ENCODE peak calls at places on chromosomes 3 and 15, in four cellular contexts. A is cardiac muscle cell, H is RWPE2, K is K562. F is an unnamed sample.

GRCh38 chr3:99505646-99506269 is 132.6 kb upstream of the COL8A1 start:
- DNase-seq in A (peak), H (no peak), K (no peak), F (peak)

GRCh38 chr15:60935130-60935529 is 294.0 kb downstream of the RORA start:
- DNase-seq in A (no peak), H (no peak), K (no peak), F (no peak)

GRCh38 chr3:65854606-65855304 is 184.0 kb downstream of the MAGI1 start:
- DNase-seq in A (no peak), H (no peak), K (no peak), F (no peak)

GRCh38 chr3:70933105-70933810 is 620.8 kb upstream of the MDFIC2 start:
- DNase-seq in A (no peak), H (no peak), K (no peak), F (no peak)

GRCh38 chr3:188400494-188401243 is 246.7 kb downstream of the LPP start:
- DNase-seq in A (no peak), H (no peak), K (no peak), F (no peak)

GRCh38 chr15:66603301-66604179 is 37.7 kb upstream of the LCTL start:
- DNase-seq in A (peak), H (no peak), K (peak), F (no peak)

GRCh38 chr15:62495670-62496328 is 330.7 kb upstream of the C2CD4B start:
- DNase-seq in A (peak), H (no peak), K (no peak), F (peak)

GRCh38 chr15:91537868-91538267 is 315.6 kb upstream of the SLCO3A1 start:
- DNase-seq in A (no peak), H (no peak), K (no peak), F (no peak)

GRCh38 chr3:195859061-195859845 is 47.5 kb upstream of the MUC4 start:
- DNase-seq in A (peak), H (no peak), K (peak), F (peak)

GRCh38 chr15:91710072-91710471 is 143.4 kb upstream of the SLCO3A1 start:
- DNase-seq in A (no peak), H (no peak), K (no peak), F (no peak)

GRCh38 chr3:175398676-175399075 is 539.5 kb downstream of the NAALADL2 start:
- DNase-seq in A (peak), H (no peak), K (no peak), F (no peak)

GRCh38 chr15:85124173-85124572 is 142.5 kb downstream of the PDE8A start:
- DNase-seq in A (no peak), H (no peak), K (no peak), F (no peak)

GRCh38 chr3:50201573-50202315 is 3.3 kb upstream of the SLC38A3 start:
- DNase-seq in A (no peak), H (peak), K (no peak), F (no peak)

GRCh38 chr3:72279631-72280041 is 494.7 kb upstream of the PROK2 start:
- DNase-seq in A (no peak), H (no peak), K (no peak), F (no peak)

GRCh38 chr3:24521306-24522154 is 26.9 kb upstream of the THRB start:
- DNase-seq in A (peak), H (peak), K (peak), F (no peak)

GRCh38 chr3:82157952-82158351 is 396.5 kb upstream of the GBE1 start:
- DNase-seq in A (peak), H (peak), K (no peak), F (no peak)

GRCh38 chr3:81485444-81485865 is 276.0 kb downstream of the GBE1 start:
- DNase-seq in A (peak), H (no peak), K (no peak), F (peak)

GRCh38 chr3:141246224-141246957 is 14.8 kb downstream of the PXYLP1 start:
- DNase-seq in A (no peak), H (no peak), K (no peak), F (no peak)

GRCh38 chr3:56693750-56694149 is 10.7 kb upstream of the TASOR start:
- DNase-seq in A (peak), H (no peak), K (no peak), F (peak)

GRCh38 chr15:47987908-47988532 is 132.8 kb upstream of the SLC24A5 start:
- DNase-seq in A (peak), H (no peak), K (no peak), F (no peak)

GRCh38 chr15:70851889-70852288 is 2.1 kb downstream of the LARP6 start:
- DNase-seq in A (no peak), H (no peak), K (no peak), F (peak)

GRCh38 chr15:70853270-70853854 is 595 bp downstream of the LARP6 start:
- DNase-seq in A (peak), H (no peak), K (no peak), F (no peak)

GRCh38 chr15:70853855-70854668 is at the start of gene LARP6:
- DNase-seq in A (peak), H (no peak), K (peak), F (no peak)

GRCh38 chr15:70854669-70854976 is 666 bp upstream of the LARP6 start:
- DNase-seq in A (peak), H (no peak), K (no peak), F (no peak)

GRCh38 chr15:70852501-70853269 is 1.3 kb downstream of the LARP6 start:
- DNase-seq in A (peak), H (no peak), K (no peak), F (no peak)
- H3K4me3 ChIP-seq in A (peak), H (peak), K (no peak), F (peak)

GRCh38 chr3:17047904-17048303 is 163.1 kb downstream of the PLCL2 start:
- DNase-seq in A (no peak), H (no peak), K (no peak), F (no peak)
- H3K27ac ChIP-seq in A (no peak), H (no peak), K (no peak), F (no peak)

GRCh38 chr15:100372695-100373036 is 30.9 kb upstream of the ADAMTS17 start:
- DNase-seq in A (no peak), H (no peak), K (no peak), F (no peak)
- H3K4me3 ChIP-seq in A (no peak), H (peak), K (no peak), F (peak)

GRCh38 chr3:197151562-197151961 is 121.9 kb upstream of the MELTF start:
- DNase-seq in A (peak), H (no peak), K (peak), F (no peak)

GRCh38 chr3:197144188-197144587 is 114.6 kb upstream of the MELTF start:
- DNase-seq in A (no peak), H (no peak), K (no peak), F (no peak)

GRCh38 chr3:197155039-197155438 is 125.4 kb upstream of the MELTF start:
- DNase-seq in A (no peak), H (no peak), K (no peak), F (no peak)

GRCh38 chr3:197149528-197149927 is 119.9 kb upstream of the MELTF start:
- DNase-seq in A (peak), H (no peak), K (no peak), F (no peak)
- H3K27ac ChIP-seq in A (no peak), H (no peak), K (no peak), F (no peak)

GRCh38 chr3:47409284-47409683 is 28.5 kb downstream of the PTPN23 start:
- DNase-seq in A (no peak), H (peak), K (no peak), F (no peak)

GRCh38 chr3:47407896-47408838 is 27.3 kb downstream of the PTPN23 start:
- DNase-seq in A (no peak), H (no peak), K (no peak), F (no peak)

GRCh38 chr3:47410417-47410720 is 29.5 kb downstream of the PTPN23 start:
- DNase-seq in A (no peak), H (no peak), K (no peak), F (no peak)

GRCh38 chr3:47409688-47410416 is 29.0 kb downstream of the PTPN23 start:
- DNase-seq in A (no peak), H (no peak), K (no peak), F (no peak)

DNA sequence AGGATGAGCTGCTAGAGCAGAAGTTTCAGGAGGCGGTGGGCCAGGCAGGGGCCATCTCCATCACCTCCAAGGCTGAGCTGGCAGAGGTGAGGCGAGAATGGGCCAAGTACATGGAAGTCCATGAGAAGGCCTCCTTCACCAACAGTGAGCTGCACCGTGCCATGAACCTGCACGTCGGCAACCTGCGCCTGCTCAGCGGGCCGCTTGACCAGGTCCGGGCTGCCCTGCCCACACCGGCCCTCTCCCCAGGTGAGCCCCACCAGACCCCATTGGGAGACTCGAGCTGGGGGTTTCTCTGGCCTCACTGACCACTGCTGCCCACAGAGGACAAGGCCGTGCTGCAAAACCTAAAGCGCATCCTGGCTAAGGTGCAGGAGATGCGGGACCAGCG is 28.0 kb downstream of the PTPN23 start:
- DNase-seq in A (no peak), H (peak), K (no peak), F (no peak)
- H3K4me3 ChIP-seq in A (no peak), H (no peak), K (no peak), F (no peak)

GRCh38 chr3:178602864-178603263 is 66.6 kb downstream of the KCNMB2 start:
- DNase-seq in A (no peak), H (no peak), K (no peak), F (no peak)

GRCh38 chr3:178603735-178604134 is 67.5 kb downstream of the KCNMB2 start:
- DNase-seq in A (no peak), H (no peak), K (no peak), F (no peak)
- H3K27ac ChIP-seq in A (no peak), H (no peak), K (no peak), F (no peak)

DNA sequence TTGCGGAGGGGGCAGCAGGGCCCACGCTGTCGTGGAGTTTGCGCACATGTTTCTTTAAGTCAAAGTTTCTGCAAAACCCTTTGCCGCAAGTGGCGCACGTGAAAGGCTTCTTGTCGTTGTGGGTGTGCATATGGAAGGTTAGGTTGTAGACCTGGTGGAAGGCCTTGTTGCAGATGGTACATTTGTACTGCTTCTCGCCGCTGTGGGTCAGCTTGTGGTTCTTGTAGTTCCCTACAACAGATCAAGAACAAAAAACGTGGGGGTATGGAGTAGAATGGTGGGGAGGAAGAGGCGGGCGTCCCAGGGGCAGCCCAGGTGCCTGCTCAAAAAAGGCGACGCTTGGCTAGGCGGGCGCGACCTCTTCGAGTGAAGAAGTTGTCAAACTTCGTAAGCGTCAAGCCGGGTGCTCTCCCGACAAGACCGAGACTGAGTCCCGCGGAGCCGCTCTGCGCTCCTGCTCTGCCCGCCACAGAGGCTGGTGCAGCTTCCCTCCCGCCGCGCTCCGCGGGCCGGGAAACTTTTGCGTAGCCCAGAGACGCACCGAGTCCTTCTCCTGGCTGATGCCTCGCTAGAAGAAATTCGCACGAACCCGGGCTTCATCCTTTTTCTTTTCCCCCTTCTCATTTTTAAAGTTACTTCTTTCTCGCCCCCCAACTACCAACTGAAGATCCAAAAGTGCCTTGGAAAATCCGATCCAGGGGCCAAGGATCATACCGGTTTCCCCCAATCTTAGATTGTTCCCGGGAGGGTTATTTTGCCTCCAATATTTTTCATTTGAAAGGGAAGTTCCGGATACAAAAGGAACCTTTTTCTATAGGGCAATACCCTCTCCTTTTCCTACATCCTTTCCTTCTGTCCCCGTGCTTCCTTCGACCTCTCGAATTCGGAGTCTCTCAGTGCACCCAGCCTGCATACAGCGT is 3.0 kb downstream of the FEZF2 start:
- DNase-seq in A (no peak), H (no peak), K (no peak), F (no peak)
- H3K4me3 ChIP-seq in A (no peak), H (no peak), K (no peak), F (no peak)

DNA sequence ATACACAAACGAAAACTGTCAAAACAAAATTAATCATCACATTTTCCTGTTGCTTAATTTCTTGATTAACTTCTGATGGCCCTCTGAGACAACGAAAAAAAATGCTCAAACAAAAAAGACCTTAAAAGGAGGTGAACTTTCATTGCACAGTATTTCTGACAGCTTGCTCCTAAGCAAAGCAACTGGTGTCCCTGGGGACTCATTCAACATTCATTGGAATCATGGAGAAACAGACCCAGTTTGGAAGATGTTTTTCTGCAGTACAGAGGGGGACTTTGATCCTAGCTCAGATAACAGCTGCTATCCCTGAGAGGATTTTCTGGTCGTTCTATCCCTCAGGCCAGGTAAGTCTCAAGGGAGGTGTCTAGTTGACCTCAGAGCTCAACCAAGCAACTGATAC is 378.7 kb upstream of the ATP11B start:
- DNase-seq in A (no peak), H (no peak), K (no peak), F (no peak)
- H3K27ac ChIP-seq in A (no peak), H (no peak), K (no peak), F (no peak)